ENCODE peak calls at places on chromosomes 13 and 19, in seven cellular contexts. W, H, R, P, M, F and B are unnamed samples.

GRCh38 chr19:11581740-11582139 is 4.3 kb upstream of the ACP5 start:
- DNase-seq in F (no peak), M (no peak), W (no peak), P (peak; percentile 52), R (no peak), H (no peak), B (no peak)

GRCh38 chr13:74187564-74187963 is 53.4 kb upstream of the KLF12 start:
- DNase-seq in R (no peak), P (peak; percentile 42), H (no peak), M (no peak), W (peak; percentile 59), F (no peak), B (no peak)

GRCh38 chr19:49216076-49216475 is 58.5 kb downstream of the TRPM4 start:
- DNase-seq in R (no peak), M (no peak), P (peak; percentile 57), H (no peak), W (no peak), F (no peak), B (no peak)

GRCh38 chr13:112861876-112862615 is 107.0 kb upstream of the MCF2L start:
- DNase-seq in R (peak; percentile 10), W (no peak), H (no peak), M (no peak), F (no peak), P (no peak), B (no peak)

GRCh38 chr13:44271915-44272341 is 101.7 kb upstream of the SERP2 start:
- DNase-seq in R (no peak), P (no peak), H (no peak), F (no peak), W (peak; percentile 84), M (no peak), B (no peak)

GRCh38 chr19:35353635-35354034 is 4.6 kb upstream of the FFAR3 start:
- DNase-seq in R (no peak), P (no peak), H (peak; percentile 6), W (no peak), M (peak; percentile 9), F (no peak), B (no peak)

GRCh38 chr19:13163609-13164364 is 13.6 kb downstream of the IER2 start:
- DNase-seq in W (peak; percentile 54), M (peak; percentile 83), H (peak; percentile 68), R (peak; percentile 76), P (peak; percentile 83), F (no peak), B (peak; percentile 87)

GRCh38 chr13:39313721-39314120 is 275.5 kb downstream of the NHLRC3 start:
- DNase-seq in M (no peak), P (no peak), H (no peak), W (no peak), R (no peak), F (no peak), B (no peak)

GRCh38 chr19:48458016-48458415 is 2.6 kb downstream of the KCNJ14 start:
- DNase-seq in M (no peak), P (no peak), F (no peak), H (no peak), W (no peak), R (no peak), B (no peak)

GRCh38 chr13:114080739-114081561 is 51.5 kb downstream of the RASA3 start:
- DNase-seq in F (no peak), W (peak; percentile 10), P (no peak), H (peak; percentile 52), M (peak; percentile 47), R (no peak), B (no peak)

GRCh38 chr13:79765331-79765730 is 284.4 kb downstream of the NDFIP2 start:
- DNase-seq in F (no peak), H (no peak), W (no peak), P (no peak), M (no peak), R (no peak), B (no peak)

GRCh38 chr13:75906315-75906714 is 270.2 kb downstream of the LMO7 start:
- DNase-seq in W (no peak), R (no peak), H (no peak), F (no peak), P (no peak), M (no peak), B (no peak)

GRCh38 chr13:90839061-90839460 is 508.4 kb upstream of the MIR17HG start:
- DNase-seq in F (no peak), P (no peak), M (no peak), R (no peak), H (no peak), W (no peak), B (no peak)

GRCh38 chr13:43232144-43232840 is 208.9 kb downstream of the DNAJC15 start:
- DNase-seq in H (no peak), R (peak; percentile 30), P (no peak), M (no peak), F (no peak), W (no peak), B (no peak)

GRCh38 chr13:37680137-37680536 is 81.6 kb upstream of the POSTN start:
- DNase-seq in M (no peak), R (no peak), H (no peak), W (no peak), F (no peak), P (no peak), B (no peak)

GRCh38 chr13:72208112-72208645 is 341.2 kb upstream of the DACH1 start:
- DNase-seq in F (no peak), H (no peak), M (no peak), P (no peak), R (no peak), W (no peak), B (no peak)

GRCh38 chr13:59673301-59673700 is 490.4 kb downstream of the DIAPH3 start:
- DNase-seq in P (peak; percentile 28), R (no peak), F (no peak), W (no peak), M (no peak), H (no peak), B (no peak)

GRCh38 chr19:42153606-42154405 is 21.6 kb upstream of the POU2F2 start:
- DNase-seq in R (no peak), M (peak; percentile 14), W (no peak), P (no peak), H (no peak), F (no peak), B (no peak)

GRCh38 chr13:88162076-88162702 is 491.0 kb downstream of the SLITRK5 start:
- DNase-seq in M (no peak), P (no peak), H (no peak), W (no peak), R (no peak), F (no peak), B (no peak)

GRCh38 chr19:28465317-28466086 is 747.4 kb downstream of the UQCRFS1 start:
- DNase-seq in W (no peak), R (no peak), F (no peak), P (no peak), M (no peak), H (no peak), B (no peak)

GRCh38 chr19:46225558-46226004 is 4.0 kb upstream of the IGFL1 start:
- DNase-seq in R (no peak), H (no peak), M (no peak), P (peak; percentile 2), W (no peak), F (no peak), B (peak; percentile 34)

GRCh38 chr19:58227964-58228583 is 640 bp upstream of the ZNF544 start:
- DNase-seq in P (no peak), H (no peak), R (no peak), M (no peak), F (no peak), W (no peak), B (peak; percentile 32)

GRCh38 chr19:15429825-15430467 is 11.2 kb upstream of the AKAP8L start:
- DNase-seq in W (no peak), P (no peak), M (peak; percentile 29), R (no peak), H (peak; percentile 30), F (no peak), B (no peak)

DNA sequence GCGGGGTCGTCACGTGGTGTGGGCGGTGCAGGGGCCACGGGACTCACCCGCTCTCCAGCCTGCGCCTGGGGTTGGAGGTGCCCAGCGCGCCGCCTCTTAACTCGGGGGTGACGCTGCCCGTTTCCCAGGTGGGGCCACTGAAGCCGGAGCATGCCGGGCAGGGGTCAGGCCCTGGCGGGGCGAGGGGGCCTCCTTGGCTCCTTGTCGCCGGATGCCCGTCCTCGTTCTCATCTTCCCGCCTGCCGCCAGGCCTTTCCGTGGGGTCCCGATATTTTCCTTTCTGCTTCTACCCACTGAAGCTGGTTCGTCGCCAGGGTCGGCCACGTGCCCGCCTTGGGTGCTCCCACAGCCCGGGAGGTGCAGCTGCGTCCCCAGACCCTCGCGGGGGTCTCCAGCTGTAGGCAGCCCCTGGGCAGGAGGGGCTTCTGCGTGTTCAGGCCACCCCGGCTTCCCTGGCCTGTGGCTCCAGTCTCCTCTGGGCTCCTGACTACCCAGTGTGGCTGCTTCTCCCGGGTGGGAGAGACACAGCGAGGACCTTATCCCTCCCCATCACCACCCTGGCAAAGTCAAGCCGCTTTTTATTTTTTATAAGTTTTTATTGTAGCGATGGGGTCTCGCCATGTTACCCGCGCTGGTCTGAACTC is 768 bp downstream of the FAM174C start:
- DNase-seq in M (no peak), H (no peak), F (no peak), W (no peak), R (no peak), P (no peak), B (no peak)
- TF ChIP-seq POLR2A in M (no peak), H (no peak), F (no peak), W (no peak), R (no peak), P (no peak), B (no peak)

GRCh38 chr19:2454962-2455409 is 1.8 kb downstream of the LMNB2 start:
- DNase-seq in F (no peak), R (no peak), P (no peak), M (no peak), H (no peak), W (no peak), B (no peak)
- H3K27me3 ChIP-seq in F (no peaks in the 10 kb centered on the region), R (no peaks in the 10 kb centered on the region), P (no peaks in the 10 kb centered on the region), M (no peaks in the 10 kb centered on the region), H (no peaks in the 10 kb centered on the region), W (no peaks in the 10 kb centered on the region), B (no peaks in the 10 kb centered on the region)

GRCh38 chr13:94115054-94115453 is 364.4 kb downstream of the DCT start:
- DNase-seq in R (no peak), F (no peak), W (no peak), H (no peak), M (no peak), P (no peak), B (no peak)
- TF ChIP-seq CTCF in R (no peak), F (no peak), W (no peak), H (no peak), M (no peak), P (no peak), B (no peak)

GRCh38 chr19:38699647-38700349 is 44.5 kb downstream of the CAPN12 start:
- DNase-seq in M (no peak), P (no peak), W (no peak), R (no peak), F (no peak), H (no peak), B (no peak)

GRCh38 chr19:38700933-38701454 is 43.3 kb downstream of the CAPN12 start:
- DNase-seq in H (no peak), M (no peak), P (no peak), F (no peak), W (no peak), R (no peak), B (peak; percentile 51)

GRCh38 chr19:38700350-38700932 is 43.8 kb downstream of the CAPN12 start:
- DNase-seq in P (no peak), M (no peak), W (no peak), R (no peak), F (no peak), H (no peak), B (no peak)

GRCh38 chr19:38702278-38702677 is 42.0 kb downstream of the CAPN12 start:
- DNase-seq in R (no peak), P (no peak), H (no peak), M (no peak), F (no peak), W (no peak), B (no peak)

GRCh38 chr19:38701455-38702063 is 42.7 kb downstream of the CAPN12 start:
- DNase-seq in R (no peak), P (peak; percentile 21), W (no peak), H (peak; percentile 83), M (no peak), F (no peak), B (peak; percentile 72)
- TF ChIP-seq POLR2A in R (no peak), P (no peak), W (no peak), H (peak; percentile 45), M (no peak), F (no peak), B (no peak)